ENCODE peak calls at places on chromosomes 2 and 18, in seven cellular contexts. T, A, J, Q, P, D and V are unnamed samples.

GRCh38 chr2:241228860-241229516 is 40.5 kb downstream of the ANO7 start:
- DNase-seq in T (no peak), J (no peak), D (no peak), P (no peak), A (no peak), Q (no peak), V (no peak)

GRCh38 chr2:44360749-44361329 is 455 bp downstream of the PREPL start:
- DNase-seq in P (peak), A (peak), Q (no peak), D (no peak), T (peak), J (peak), V (no peak)

GRCh38 chr2:127035212-127035611 is 71.7 kb downstream of the BIN1 start:
- DNase-seq in P (no peak), J (no peak), D (no peak), T (no peak), A (no peak), Q (no peak), V (no peak)

GRCh38 chr2:26283606-26284005 is 38.9 kb downstream of the HADHB start:
- DNase-seq in D (no peak), P (no peak), J (no peak), A (no peak), Q (no peak), T (no peak), V (no peak)

GRCh38 chr2:112137516-112138142 is 556 bp upstream of the FBLN7 start:
- DNase-seq in Q (no peak), P (no peak), T (no peak), A (peak), D (no peak), J (peak), V (peak)

GRCh38 chr2:215435261-215435808 is 533 bp downstream of the FN1 start:
- DNase-seq in Q (no peak), D (no peak), P (peak), A (peak), T (peak), J (peak), V (no peak)

GRCh38 chr2:19238440-19238839 is 120.0 kb downstream of the OSR1 start:
- DNase-seq in J (no peak), T (no peak), Q (no peak), P (no peak), A (no peak), D (no peak), V (no peak)

GRCh38 chr2:29213871-29214341 is 98.7 kb downstream of the CLIP4 start:
- DNase-seq in D (no peak), Q (no peak), T (no peak), A (peak), P (no peak), J (peak), V (no peak)

GRCh38 chr2:216315817-216316603 is 56.3 kb downstream of the MARCHF4 start:
- DNase-seq in T (peak), Q (peak), A (peak), D (peak), J (peak), P (peak), V (no peak)

GRCh38 chr2:141707486-141707885 is 423.3 kb downstream of the LRP1B start:
- DNase-seq in P (no peak), D (no peak), T (no peak), Q (no peak), J (no peak), A (no peak), V (peak)

GRCh38 chr2:71711470-71711857 is 258.1 kb downstream of the DYSF start:
- DNase-seq in D (no peak), A (peak), Q (no peak), T (no peak), J (peak), P (no peak), V (no peak)

GRCh38 chr2:175169191-175169590 is 1.2 kb upstream of the ATF2 start:
- DNase-seq in T (no peak), J (no peak), D (no peak), A (peak), P (no peak), Q (no peak), V (no peak)

DNA sequence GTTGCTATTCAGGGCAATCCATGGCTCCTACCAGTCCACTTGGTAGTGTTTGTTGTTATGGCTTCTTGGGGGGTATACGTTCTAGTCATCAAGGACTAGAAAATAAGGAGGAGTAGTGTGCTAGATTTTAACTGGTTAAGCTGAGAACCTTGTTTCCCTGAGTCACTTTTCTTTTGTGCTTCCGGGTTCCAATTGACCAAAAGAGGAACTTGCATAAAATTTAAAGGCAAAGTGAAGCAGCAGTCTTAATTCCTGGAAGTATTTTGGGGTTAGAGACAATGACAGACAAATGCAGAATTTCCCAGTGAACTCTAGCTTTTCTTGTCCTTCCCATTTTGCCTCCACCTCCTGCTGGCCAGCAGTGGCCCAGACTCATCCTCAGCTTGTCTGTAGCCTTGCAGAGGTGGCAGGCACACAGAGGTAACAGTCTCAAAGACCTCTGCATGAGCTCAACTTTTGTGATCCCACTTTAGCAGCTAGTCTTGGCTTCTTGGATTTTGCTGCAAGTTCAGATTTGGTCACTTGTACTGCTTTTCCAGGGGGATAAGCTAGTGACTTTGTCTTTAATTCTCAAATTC is 1105.8 kb upstream of the NXPH2 start:
- DNase-seq in T (peak), J (no peak), D (no peak), A (no peak), Q (no peak), P (no peak), V (no peak)
- H2AFZ ChIP-seq in T (peak), J (no peak), D (no peak), A (no peak), Q (no peak), P (no peak), V (no peak)

DNA sequence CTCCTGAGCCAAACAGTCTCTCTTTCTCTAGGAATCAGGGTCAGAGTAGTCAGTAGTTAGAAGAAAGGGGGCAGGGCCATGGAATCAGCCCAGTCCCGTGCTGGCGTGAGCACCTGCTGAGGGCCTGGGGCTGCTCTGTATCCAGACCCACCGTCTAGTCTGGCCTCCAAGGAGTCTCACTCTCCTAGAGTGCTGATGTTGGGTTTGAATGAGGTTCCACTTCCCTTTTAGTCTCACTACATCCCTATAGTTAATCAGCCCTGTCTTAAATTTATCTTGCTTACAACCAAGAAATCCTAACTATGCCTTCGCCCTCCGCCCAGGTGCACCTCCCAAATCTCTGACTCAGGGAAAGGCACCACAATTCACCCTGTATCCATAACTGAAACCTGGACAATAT is 13.4 kb upstream of the KCTD1 start:
- DNase-seq in A (no peak), P (no peak), T (no peak), J (no peak), D (no peak), Q (no peak), V (no peak)
- TF ChIP-seq EZH2phosphoT487 in A (no peak), P (no peak), T (no peak), J (no peak), D (no peak), Q (no peak), V (no peak)

GRCh38 chr2:219059725-219060682 is 717 bp downstream of the IHH start:
- DNase-seq in Q (peak), J (no peak), T (peak), A (peak), P (peak), D (no peak), V (no peak)

GRCh38 chr2:219058541-219059374 is 2.0 kb downstream of the IHH start:
- DNase-seq in D (no peak), J (peak), P (peak), A (peak), Q (peak), T (peak), V (no peak)

GRCh38 chr2:219057709-219058540 is 2.8 kb downstream of the IHH start:
- DNase-seq in A (peak), P (peak), J (peak), T (peak), Q (peak), D (peak), V (peak)

GRCh38 chr2:219059375-219059724 is 1.4 kb downstream of the IHH start:
- DNase-seq in J (no peak), Q (no peak), D (no peak), P (no peak), A (peak), T (peak), V (no peak)

DNA sequence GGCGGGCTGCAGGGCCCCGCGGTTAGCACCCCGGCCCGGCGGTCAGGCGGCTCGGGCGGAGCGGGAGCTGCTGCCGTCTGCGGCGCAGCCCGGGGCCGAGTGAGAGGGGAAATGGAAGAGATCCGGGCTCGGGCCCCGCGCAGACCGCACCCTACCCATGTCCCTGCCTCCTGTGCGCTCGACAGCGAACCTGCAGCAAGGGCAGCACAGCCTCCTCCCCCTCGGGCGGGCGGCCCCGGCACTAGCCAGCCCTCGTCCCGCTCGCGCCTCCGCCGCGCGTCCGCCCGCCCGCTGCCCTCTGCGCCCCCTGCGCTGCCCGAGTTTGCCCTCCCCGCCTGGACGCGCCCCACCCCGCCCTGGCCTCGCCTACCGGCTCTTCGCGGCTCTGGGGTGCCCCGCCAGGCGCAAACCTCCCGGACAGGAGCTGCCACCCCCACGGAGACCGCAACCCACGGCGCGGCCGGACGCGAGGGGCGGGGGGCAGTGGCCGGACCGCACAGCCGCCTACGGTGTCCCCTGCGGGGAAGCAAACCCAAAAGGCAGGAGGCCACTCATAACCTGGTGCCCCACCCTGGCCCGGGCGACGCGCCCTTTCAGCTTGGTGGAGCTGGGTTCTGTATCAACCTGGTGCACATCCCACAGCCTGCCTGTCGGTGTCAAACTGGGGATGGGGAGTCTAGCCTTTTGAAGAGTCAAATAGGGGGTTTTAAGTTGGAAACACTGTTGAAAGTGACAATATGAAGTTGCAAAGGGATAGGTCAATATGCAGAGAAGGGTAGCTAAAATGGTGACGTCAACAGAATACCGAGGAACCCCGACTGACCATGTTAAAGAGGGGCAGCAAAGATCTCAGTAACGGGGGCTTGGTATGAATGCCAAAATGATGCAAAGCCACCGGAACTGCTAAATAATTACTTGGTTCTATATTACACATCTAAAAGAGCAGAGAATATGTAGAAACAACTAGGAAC is at the start of gene IHH:
- DNase-seq in D (no peak), Q (peak), J (peak), A (peak), P (peak), T (peak), V (no peak)
- H2AFZ ChIP-seq in D (no peak), Q (no peak), J (no peak), A (no peak), P (no peak), T (no peak), V (no peak)

DNA sequence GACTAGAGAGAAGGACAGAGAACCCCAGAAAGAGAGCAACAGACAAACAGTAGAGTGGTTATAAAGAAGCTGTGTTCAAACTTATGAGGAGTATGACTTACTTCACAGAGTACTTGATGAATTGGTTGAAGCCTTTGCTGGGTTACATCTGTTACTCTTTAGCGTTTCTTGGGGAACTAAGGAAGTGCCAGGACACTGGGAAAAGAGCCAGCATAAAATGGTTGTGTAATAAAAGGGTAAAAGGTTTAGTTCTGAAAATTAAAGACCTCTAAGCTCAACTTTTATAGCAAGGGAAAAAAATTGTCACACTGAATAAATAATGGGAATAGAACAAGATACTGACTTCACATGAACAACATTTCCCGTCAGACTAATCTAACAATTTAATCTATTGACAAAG is 17.0 kb upstream of the STAT4 start:
- DNase-seq in A (peak), P (no peak), Q (no peak), D (no peak), T (no peak), J (peak), V (no peak)
- TF ChIP-seq EZH2phosphoT487 in A (no peak), P (no peak), Q (no peak), D (no peak), T (no peak), J (no peak), V (no peak)

GRCh38 chr2:3610415-3610814 is 15.5 kb downstream of the COLEC11 start:
- DNase-seq in Q (no peak), A (no peak), J (no peak), P (no peak), T (no peak), D (no peak), V (no peak)

GRCh38 chr2:3611611-3612010 is 16.7 kb downstream of the COLEC11 start:
- DNase-seq in T (peak), Q (no peak), P (no peak), J (no peak), A (no peak), D (no peak), V (no peak)

GRCh38 chr2:3612639-3613523 is 18.0 kb downstream of the COLEC11 start:
- DNase-seq in Q (no peak), D (no peak), P (no peak), J (no peak), A (no peak), T (no peak), V (no peak)

GRCh38 chr2:3613524-3613905 is 18.6 kb downstream of the COLEC11 start:
- DNase-seq in A (no peak), Q (no peak), D (no peak), P (no peak), J (no peak), T (no peak), V (no peak)

DNA sequence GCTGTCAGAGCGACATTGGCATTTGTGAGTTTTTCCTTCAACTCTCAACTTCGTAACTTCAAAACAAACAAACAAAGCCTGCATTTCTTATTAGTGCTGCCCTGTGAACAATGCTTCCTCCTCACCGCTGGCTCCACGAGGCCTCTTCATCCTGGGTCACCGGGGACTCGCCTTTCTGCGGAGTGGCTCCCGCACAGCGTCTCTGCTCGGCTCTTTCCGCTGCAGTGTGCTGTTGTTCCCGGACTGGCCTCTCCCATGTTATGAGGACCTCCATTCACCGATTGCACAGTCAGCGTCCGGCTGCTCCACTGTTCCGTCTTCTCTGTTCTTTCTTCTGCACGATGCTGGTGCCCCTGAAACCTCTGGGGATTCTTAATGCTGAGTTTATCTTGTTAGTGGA is 16.2 kb downstream of the COLEC11 start:
- DNase-seq in Q (no peak), P (peak), D (no peak), J (no peak), T (peak), A (no peak), V (no peak)
- H2AFZ ChIP-seq in Q (no peak), P (no peak), D (no peak), J (no peak), T (no peak), A (no peak), V (no peak)

DNA sequence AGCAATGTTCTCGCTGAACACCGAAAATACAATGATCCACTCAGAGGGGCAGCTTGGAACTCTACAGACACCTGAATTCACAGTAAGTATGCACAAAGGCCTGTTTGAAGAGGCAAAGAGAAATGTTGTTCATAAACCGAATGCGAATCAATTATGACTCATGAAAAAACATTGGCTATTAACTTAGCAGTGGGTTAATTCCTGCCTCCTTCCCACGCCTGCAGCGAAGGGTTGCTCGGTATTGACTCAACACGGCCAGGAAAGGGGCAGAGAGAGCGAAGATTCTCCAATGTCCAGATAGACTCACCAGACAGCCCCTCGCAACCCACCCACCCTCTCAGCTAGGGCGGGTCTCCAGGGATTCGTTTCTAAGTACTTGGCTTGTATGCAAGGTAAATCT is 9.4 kb downstream of the CRACDL start:
- DNase-seq in P (no peak), J (peak), T (no peak), A (peak), Q (no peak), D (no peak), V (no peak)
- TF ChIP-seq EZH2phosphoT487 in P (no peak), J (no peak), T (no peak), A (no peak), Q (no peak), D (no peak), V (no peak)

GRCh38 chr2:52859065-52859464 is 908.5 kb upstream of the CHAC2 start:
- DNase-seq in A (no peak), T (no peak), Q (no peak), D (no peak), J (no peak), P (no peak), V (no peak)

GRCh38 chr2:52862801-52863200 is 904.8 kb upstream of the CHAC2 start:
- DNase-seq in J (no peak), P (no peak), T (no peak), Q (no peak), A (peak), D (peak), V (no peak)

GRCh38 chr2:52857722-52858121 is 909.9 kb upstream of the CHAC2 start:
- DNase-seq in A (no peak), T (no peak), Q (no peak), J (peak), D (no peak), P (no peak), V (no peak)

DNA sequence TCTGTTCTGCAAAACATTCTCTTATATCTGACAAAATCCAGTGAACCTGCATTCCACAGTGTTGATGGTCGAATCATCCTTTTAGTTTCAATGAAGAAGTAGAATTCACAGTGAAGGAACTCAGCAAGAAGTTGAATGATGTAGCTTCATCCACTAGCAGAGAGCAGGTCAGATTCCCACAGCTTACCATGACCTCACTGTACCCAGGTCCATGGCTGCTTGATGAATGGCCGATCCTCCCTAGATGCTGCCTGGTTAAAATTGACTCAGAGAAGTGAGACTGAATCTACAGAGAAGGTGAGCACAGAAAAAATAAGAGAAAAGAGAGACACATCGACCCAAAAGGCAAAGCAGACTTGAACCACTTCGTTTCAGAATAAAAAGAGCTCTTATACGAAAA is 906.0 kb upstream of the CHAC2 start:
- DNase-seq in J (no peak), A (no peak), D (no peak), Q (no peak), T (no peak), P (no peak), V (no peak)
- H2AFZ ChIP-seq in J (no peak), A (no peak), D (no peak), Q (no peak), T (no peak), P (no peak), V (no peak)

GRCh38 chr2:103423100-103423499 is 661.3 kb downstream of the TMEM182 start:
- DNase-seq in P (no peak), A (no peak), T (no peak), J (no peak), D (no peak), Q (no peak), V (no peak)
- TF ChIP-seq EZH2phosphoT487 in P (no peak), A (no peak), T (no peak), J (no peak), D (no peak), Q (no peak), V (no peak)

DNA sequence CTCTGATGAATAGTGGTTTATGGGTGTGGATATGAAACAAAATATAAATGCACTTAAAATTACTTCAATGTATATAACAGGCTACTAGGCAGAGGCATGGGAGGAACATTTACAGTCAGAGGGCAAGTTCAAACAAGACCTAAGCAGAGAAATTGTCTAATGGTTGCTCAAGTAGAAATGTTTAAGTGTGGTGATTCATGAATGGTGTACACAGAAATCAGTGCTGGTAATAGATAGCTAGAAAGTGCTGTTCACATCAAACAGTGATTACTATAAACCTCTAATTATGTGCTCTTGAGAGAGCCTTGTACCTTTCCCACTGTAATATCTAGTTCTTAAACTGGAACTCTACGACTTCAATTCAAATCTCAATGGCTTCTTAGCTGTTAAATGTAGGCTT is 485.1 kb downstream of the NRXN1 start:
- DNase-seq in A (no peak), P (no peak), T (no peak), Q (no peak), J (no peak), D (no peak), V (no peak)
- H2AFZ ChIP-seq in A (no peak), P (peak), T (no peak), Q (no peak), J (no peak), D (no peak), V (no peak)